ENCODE peak calls at places on chromosomes 16 and 17, in five cellular contexts. O is OCI-LY7, B is neuronal stem cell, V is IMR-90, P is MM.1S. U is an unnamed sample.

GRCh38 chr16:49487746-49488145 is 114.1 kb downstream of the C16orf78 start:
- DNase-seq in V (no peak), O (no peak), P (no peak), B (no peak), U (no peak)

GRCh38 chr17:32349503-32349853 is 479 bp upstream of the ZNF207 start:
- DNase-seq in P (peak; percentile 23), B (no peak), V (no peak), O (no peak), U (peak; percentile 45)

GRCh38 chr17:59815965-59816364 is 76.8 kb downstream of the TUBD1 start:
- DNase-seq in B (no peak), V (no peak), O (no peak), P (no peak), U (peak; percentile 38)

GRCh38 chr17:51260960-51261958 is 913 bp downstream of the UTP18 start:
- DNase-seq in V (no peak), B (peak; percentile 74), O (peak; percentile 81), P (peak; percentile 73), U (peak; percentile 84)

GRCh38 chr16:8528471-8528870 is 61.8 kb downstream of the TMEM114 start:
- DNase-seq in O (no peak), B (no peak), P (no peak), V (no peak), U (no peak)

GRCh38 chr17:67534941-67535340 is 157.9 kb downstream of the PITPNC1 start:
- DNase-seq in O (no peak), P (no peak), B (no peak), V (no peak), U (no peak)

GRCh38 chr17:57785032-57785431 is 39.9 kb upstream of the CCDC182 start:
- DNase-seq in V (no peak), O (no peak), P (no peak), B (no peak), U (no peak)

GRCh38 chr16:56301391-56301850 is 110.1 kb downstream of the GNAO1 start:
- DNase-seq in O (no peak), P (no peak), B (no peak), V (peak; percentile 46), U (peak; percentile 29)

GRCh38 chr17:47739150-47739549 is 6.1 kb downstream of the TBX21 start:
- DNase-seq in P (no peak), V (no peak), O (no peak), B (no peak), U (no peak)

GRCh38 chr16:68289621-68290329 is 21.0 kb downstream of the SLC7A6OS start:
- DNase-seq in O (peak; percentile 80), V (no peak), P (no peak), B (no peak), U (peak; percentile 54)

GRCh38 chr16:89031715-89032659 is 55.0 kb upstream of the CBFA2T3 start:
- DNase-seq in P (peak; percentile 22), B (no peak), V (no peak), O (peak; percentile 49), U (no peak)

GRCh38 chr17:42122371-42123303 is at the start of gene HSPB9:
- DNase-seq in P (no peak), B (no peak), V (no peak), O (no peak), U (no peak)

GRCh38 chr16:63067141-63067540 is 1030.9 kb upstream of the CDH8 start:
- DNase-seq in B (no peak), V (no peak), P (peak; percentile 3), O (no peak), U (no peak)

GRCh38 chr16:11588321-11589244 is 1.9 kb upstream of the LITAF start:
- DNase-seq in P (no peak), V (no peak), B (no peak), O (no peak), U (no peak)

GRCh38 chr16:86095131-86095752 is 196.3 kb downstream of the IRF8 start:
- DNase-seq in V (no peak), O (no peak), B (no peak), P (no peak), U (no peak)

GRCh38 chr16:47358816-47359215 is 102.0 kb downstream of the ITFG1 start:
- DNase-seq in B (no peak), V (peak; percentile 37), P (no peak), O (no peak), U (peak; percentile 26)

GRCh38 chr16:67101683-67102082 is 8.1 kb upstream of the PHAF1 start:
- DNase-seq in V (peak; percentile 72), B (no peak), O (no peak), P (no peak), U (peak; percentile 91)

GRCh38 chr17:82407255-82407654 is 10.9 kb upstream of the HEXD start:
- DNase-seq in P (no peak), B (no peak), O (no peak), V (peak; percentile 13), U (no peak)

GRCh38 chr17:75102385-75102821 is 7.4 kb upstream of the ARMC7 start:
- DNase-seq in B (no peak), O (peak; percentile 78), P (no peak), V (no peak), U (no peak)

GRCh38 chr16:12201216-12201615 is 224.7 kb downstream of the SNX29 start:
- DNase-seq in O (no peak), B (no peak), P (no peak), V (peak; percentile 62), U (peak; percentile 35)

GRCh38 chr17:16215965-16216316 is 607 bp upstream of the NCOR1 start:
- DNase-seq in P (peak; percentile 78), V (no peak), O (peak; percentile 83), B (no peak), U (peak; percentile 67)

GRCh38 chr16:19135201-19135838 is 21.6 kb downstream of the ITPRIPL2 start:
- DNase-seq in O (no peak), P (no peak), V (no peak), B (no peak), U (no peak)

GRCh38 chr16:15829460-15829859 is 27.4 kb downstream of the MYH11 start:
- DNase-seq in V (peak; percentile 68), P (no peak), B (no peak), O (no peak), U (peak; percentile 22)

GRCh38 chr16:2500634-2500936 is 13.2 kb upstream of the ATP6V0C start:
- DNase-seq in P (no peak), O (no peak), V (no peak), B (no peak), U (no peak)

GRCh38 chr17:47802341-47803022 is 19.1 kb downstream of the OSBPL7 start:
- DNase-seq in P (peak; percentile 71), V (peak; percentile 41), O (peak; percentile 81), B (no peak), U (peak; percentile 73)

GRCh38 chr17:80751460-80752368 is 207.1 kb downstream of the RPTOR start:
- DNase-seq in O (no peak), V (peak; percentile 58), P (no peak), B (peak; percentile 30), U (peak; percentile 94)
- H3K36me3 ChIP-seq in O (peaks cover 28% of the 10 kb centered on the region), V (peaks cover 12% of the 10 kb centered on the region), P (no peaks in the 10 kb centered on the region), B (peaks cover 1% of the 10 kb centered on the region), U (peaks cover 3% of the 10 kb centered on the region)

DNA sequence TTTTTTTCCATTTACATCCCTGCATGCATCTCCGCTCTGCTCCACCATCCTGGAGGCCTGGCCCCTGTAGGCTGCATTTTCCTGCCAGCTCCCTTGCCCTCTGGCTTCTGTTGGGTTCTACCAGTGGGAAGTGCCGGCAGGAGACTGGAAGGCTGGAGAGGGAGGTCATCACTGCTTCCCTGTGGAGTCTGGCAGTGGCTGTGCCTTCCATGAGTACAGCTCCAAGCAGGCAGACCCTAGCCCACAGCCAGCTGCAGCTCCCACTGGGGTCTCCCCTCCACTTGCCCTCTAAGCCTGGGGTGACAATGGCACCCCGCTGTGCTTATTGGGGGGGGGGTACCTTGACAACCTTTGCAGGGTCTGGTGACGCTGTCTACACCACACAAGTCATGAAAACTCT is 37.3 kb downstream of the MMP15 start:
- DNase-seq in O (no peak), V (no peak), B (no peak), P (no peak), U (no peak)
- H2AFZ ChIP-seq in O (no peak overlapping the region), V (no peak overlapping the region), B (peak overlapping the region; percentile 80), P (peak overlapping the region; percentile 33), U (no peak overlapping the region)

GRCh38 chr17:44248220-44248529 is 19.8 kb downstream of the SLC4A1 start:
- DNase-seq in O (no peak), P (no peak), V (no peak), B (no peak), U (no peak)
- H3K4me3 ChIP-seq in O (no peak overlapping the region), P (no peak overlapping the region), V (no peak overlapping the region), B (no peak overlapping the region), U (no peak overlapping the region)

DNA sequence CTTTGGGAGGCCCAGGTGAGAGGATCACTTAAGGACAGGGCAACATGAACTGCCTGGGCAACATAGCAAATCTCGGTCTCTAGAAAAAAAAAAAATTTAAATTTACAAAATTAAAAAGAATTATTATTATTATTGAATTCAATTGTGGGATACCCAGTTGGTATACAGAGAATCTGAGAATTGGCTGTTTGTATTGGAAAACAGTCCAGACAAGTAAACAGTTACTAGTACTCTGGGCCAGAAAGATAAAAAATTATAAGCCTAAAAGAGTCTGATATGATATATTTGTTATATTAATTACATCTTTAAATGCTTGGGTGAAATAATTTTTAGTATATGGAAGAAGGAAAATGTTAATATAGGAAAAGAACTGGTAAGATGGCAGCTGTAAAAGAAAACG is 15.0 kb downstream of the CCDC47 start:
- DNase-seq in V (no peak), O (no peak), P (no peak), B (no peak), U (no peak)
- H3K36me3 ChIP-seq in V (peaks cover 46% of the 10 kb centered on the region), O (peaks cover 95% of the 10 kb centered on the region), P (peaks cover 7% of the 10 kb centered on the region), B (peaks cover 39% of the 10 kb centered on the region), U (peaks cover 71% of the 10 kb centered on the region)

DNA sequence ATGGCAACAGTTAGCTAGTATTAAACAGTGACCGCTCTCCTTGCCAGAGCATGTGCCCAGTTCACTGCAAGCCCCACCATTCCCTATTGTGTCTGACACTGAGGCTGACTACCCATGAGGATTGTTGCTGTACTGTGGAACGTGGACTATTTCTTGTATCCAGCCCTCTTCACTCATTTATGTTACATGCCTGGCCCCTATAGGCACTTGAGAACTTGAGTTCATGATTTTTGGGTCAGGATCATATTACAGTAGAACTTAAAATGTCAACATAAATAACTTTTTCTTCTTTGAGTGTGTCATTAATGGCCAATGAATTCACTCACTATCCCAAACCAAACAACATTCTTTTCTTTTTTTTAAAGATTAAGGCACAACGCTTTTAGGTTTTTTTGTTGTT is 55.7 kb downstream of the LYRM1 start:
- DNase-seq in B (no peak), P (no peak), V (peak; percentile 45), O (no peak), U (peak; percentile 23)
- H2AFZ ChIP-seq in B (no peak overlapping the region), P (no peak overlapping the region), V (no peak overlapping the region), O (no peak overlapping the region), U (no peak overlapping the region)

DNA sequence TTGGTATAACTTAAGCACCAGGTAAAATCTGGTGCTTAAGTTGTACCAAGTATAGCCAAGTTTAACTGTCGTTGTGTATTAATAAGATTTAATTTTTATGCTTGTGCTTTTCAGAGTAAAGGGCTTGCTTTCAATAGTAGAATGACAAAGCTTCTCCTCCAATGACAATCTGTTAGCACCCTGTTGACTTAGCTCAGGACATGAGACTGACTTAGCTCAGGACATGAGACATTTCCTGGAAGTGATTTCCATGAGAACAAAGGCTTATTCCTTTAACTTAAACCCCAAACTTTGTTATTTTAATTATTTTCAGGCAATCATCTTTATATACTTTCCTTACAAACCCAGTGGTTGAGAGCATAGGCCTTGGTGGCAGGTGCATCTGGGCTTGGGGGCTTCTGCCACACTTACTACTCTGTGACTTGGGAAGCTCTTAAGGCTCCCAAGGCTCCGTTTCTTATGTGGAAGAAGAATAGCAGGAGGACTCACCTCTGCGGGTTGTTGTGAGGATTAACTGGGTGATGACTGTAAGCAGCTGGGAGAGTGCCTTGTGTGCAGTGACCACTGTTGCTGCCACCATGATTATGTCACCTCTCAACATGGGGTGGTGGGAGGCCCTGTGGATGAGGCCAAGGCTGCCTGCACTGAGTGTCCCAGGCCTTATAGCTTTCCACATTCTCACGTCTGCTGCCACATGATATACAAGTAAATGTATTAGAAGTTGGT is 59.4 kb upstream of the CMIP start:
- DNase-seq in B (no peak), P (no peak), V (no peak), O (no peak), U (no peak)
- H3K4me3 ChIP-seq in B (no peak overlapping the region), P (no peak overlapping the region), V (no peak overlapping the region), O (no peak overlapping the region), U (no peak overlapping the region)